ENCODE peak calls at places on chromosomes 7 and 10, in eight cellular contexts. H is effector CD4-positive, alpha-beta T cell; R is left ventricle myocardium superior; J is AG09309; V is GM20000; A is uterus; T is ureter; X is renal cortical epithelial cell. G is an unnamed sample.

GRCh38 chr10:46272863-46273415 is 13.9 kb upstream of the ANTXRL start:
- DNase-seq in H (no peak), X (no peak), R (no peak), A (no peak), V (no peak), J (no peak), T (peak), G (no peak)

GRCh38 chr10:5743736-5744135 is 59.1 kb downstream of the TASOR2 start:
- DNase-seq in J (no peak), V (no peak), X (no peak), A (no peak), H (no peak), T (no peak), R (no peak), G (no peak)

GRCh38 chr7:133775201-133775600 is 351.9 kb upstream of the LRGUK start:
- DNase-seq in T (no peak), H (no peak), R (no peak), X (no peak), J (no peak), V (no peak), A (no peak), G (no peak)

GRCh38 chr10:131206136-131206995 is 105.2 kb downstream of the TCERG1L start:
- DNase-seq in X (no peak), A (peak), R (no peak), V (no peak), T (peak), J (no peak), H (no peak), G (no peak)

GRCh38 chr10:19302117-19302516 is 253.5 kb downstream of the MALRD1 start:
- DNase-seq in X (peak), H (no peak), A (no peak), V (no peak), R (no peak), J (peak), T (no peak), G (no peak)

GRCh38 chr10:89648074-89648473 is 3.0 kb upstream of the PANK1 start:
- DNase-seq in R (peak), H (no peak), X (no peak), V (no peak), A (no peak), T (no peak), J (no peak), G (no peak)

GRCh38 chr7:129412501-129412900 is 21.7 kb upstream of the STRIP2 start:
- DNase-seq in R (no peak), J (no peak), T (no peak), A (no peak), H (no peak), V (no peak), X (no peak), G (no peak)

GRCh38 chr10:13095094-13095493 is 4.9 kb upstream of the OPTN start:
- DNase-seq in V (no peak), H (no peak), R (no peak), J (no peak), X (no peak), T (no peak), A (no peak), G (no peak)

GRCh38 chr10:7520496-7521485 is 110.0 kb upstream of the SFMBT2 start:
- DNase-seq in A (no peak), T (no peak), R (no peak), J (no peak), X (peak), H (no peak), V (peak), G (no peak)

GRCh38 chr10:125983161-125983560 is 86.8 kb downstream of the FANK1 start:
- DNase-seq in X (peak), V (no peak), A (no peak), J (no peak), R (no peak), T (no peak), H (no peak), G (no peak)

GRCh38 chr10:89086801-89087513 is 96.4 kb downstream of the FAS start:
- DNase-seq in R (peak), J (peak), V (no peak), T (peak), X (peak), A (peak), H (no peak), G (no peak)

GRCh38 chr7:125046767-125047166 is 117.1 kb upstream of the POT1 start:
- DNase-seq in J (no peak), X (no peak), V (no peak), R (no peak), A (no peak), H (no peak), T (no peak), G (no peak)